ENCODE peak calls at places on chromosomes 2 and 18, in five cellular contexts. P is astrocyte of the spinal cord; Q is effector memory CD4-positive, alpha-beta T cell; C is endodermal cell; K is AG09319. J is an unnamed sample.

GRCh38 chr2:168030862-168031624 is 216.4 kb downstream of the STK39 start:
- DNase-seq in Q (no peak), P (peak; percentile 74), K (peak; percentile 18), C (no peak), J (peak; percentile 43)

GRCh38 chr2:107932483-107932882 is 53.8 kb upstream of the SLC5A7 start:
- DNase-seq in K (no peak), C (no peak), Q (no peak), P (peak; percentile 35), J (no peak)

GRCh38 chr2:38158361-38159128 is 82.6 kb upstream of the CYP1B1 start:
- DNase-seq in P (peak; percentile 35), Q (no peak), C (no peak), K (no peak), J (no peak)

GRCh38 chr2:237456200-237456731 is 30.8 kb upstream of the MLPH start:
- DNase-seq in P (peak; percentile 94), C (no peak), K (peak; percentile 81), Q (no peak), J (no peak)

GRCh38 chr18:75977069-75977468 is 518.0 kb downstream of the ZNF516 start:
- DNase-seq in C (no peak), K (no peak), Q (no peak), P (peak; percentile 59), J (no peak)

GRCh38 chr2:11127791-11128190 is 27.5 kb upstream of the SLC66A3 start:
- DNase-seq in P (no peak), K (no peak), C (no peak), Q (no peak), J (no peak)

GRCh38 chr2:26574900-26575560 is 66.1 kb downstream of the CIB4 start:
- DNase-seq in Q (no peak), K (no peak), P (no peak), C (peak; percentile 41), J (no peak)

GRCh38 chr18:77650799-77651385 is 401.2 kb downstream of the GALR1 start:
- DNase-seq in K (no peak), C (peak; percentile 95), Q (peak; percentile 8), P (peak; percentile 36), J (peak; percentile 76)

GRCh38 chr18:27017901-27018500 is 152.5 kb upstream of the AQP4 start:
- DNase-seq in Q (no peak), C (no peak), P (peak; percentile 6), K (no peak), J (no peak)

GRCh38 chr2:164896226-164896625 is 54.6 kb upstream of the COBLL1 start:
- DNase-seq in P (no peak), K (no peak), Q (no peak), C (no peak), J (no peak)

GRCh38 chr2:199734651-199735050 is 116.3 kb downstream of the FTCDNL1 start:
- DNase-seq in P (no peak), Q (no peak), K (no peak), C (no peak), J (no peak)

GRCh38 chr2:24857741-24858140 is 62.3 kb downstream of the ADCY3 start:
- DNase-seq in K (no peak), P (peak; percentile 11), C (no peak), Q (no peak), J (no peak)

J was measured in activated CD4-positive, alpha-beta T cell treated with anti-CD3 and anti-CD28 coated beads for 48 hours.